ENCODE peak calls at places on chromosomes 13 and 19, in six cellular contexts. R is astrocyte; F is heart left ventricle; V is H9; B is naive thymus-derived CD4-positive, alpha-beta T cell; D is heart right ventricle. S is an unnamed sample. For H3K27me3, the result is how much of the 10 kb centered on the place peaks cover.

GRCh38 chr13:41456768-41457588 is at the start of gene RGCC:
- DNase-seq in F (peak), R (peak), V (peak), B (peak), D (peak), S (peak)

GRCh38 chr19:29336425-29336824 is 123.5 kb upstream of the UQCRFS1 start:
- DNase-seq in R (no peak), D (no peak), V (no peak), F (no peak), B (no peak), S (no peak)

GRCh38 chr19:18633321-18633720 is 3.5 kb upstream of the KLHL26 start:
- DNase-seq in B (no peak), F (no peak), R (no peak), V (no peak), D (no peak), S (no peak)

GRCh38 chr13:98959775-98960325 is 18.0 kb downstream of the DOCK9 start:
- DNase-seq in R (no peak), F (no peak), V (no peak), D (no peak), B (no peak), S (no peak)

GRCh38 chr13:79833972-79834371 is 353.0 kb downstream of the NDFIP2 start:
- DNase-seq in R (no peak), F (no peak), D (peak), B (no peak), V (no peak), S (no peak)

GRCh38 chr13:93771229-93771628 is 544.6 kb downstream of the GPC6 start:
- DNase-seq in R (no peak), F (no peak), V (no peak), B (no peak), D (no peak), S (no peak)

GRCh38 chr19:29524912-29525870 is 603 bp upstream of the VSTM2B start:
- DNase-seq in R (no peak), B (no peak), V (peak), F (no peak), D (no peak), S (peak)

GRCh38 chr19:35585844-35586243 is at the start of gene PMIS2:
- DNase-seq in B (no peak), R (no peak), F (no peak), D (no peak), V (peak), S (no peak)

GRCh38 chr13:99307247-99307646 is at the start of gene GPR183:
- DNase-seq in R (no peak), V (no peak), B (peak), F (no peak), D (no peak), S (no peak)

GRCh38 chr19:3140667-3141038 is 4.8 kb downstream of the GNA15 start:
- DNase-seq in R (no peak), B (no peak), D (no peak), V (no peak), F (no peak), S (no peak)

GRCh38 chr13:72198042-72198441 is 331.0 kb upstream of the DACH1 start:
- DNase-seq in R (no peak), V (no peak), D (no peak), B (no peak), F (no peak), S (no peak)

GRCh38 chr13:41631296-41631965 is 174.1 kb downstream of the RGCC start:
- DNase-seq in D (no peak), V (no peak), F (no peak), B (no peak), R (no peak), S (no peak)

GRCh38 chr13:83780201-83780600 is 102.1 kb downstream of the SLITRK1 start:
- DNase-seq in B (no peak), F (no peak), V (peak), R (peak), D (no peak), S (no peak)

GRCh38 chr19:45947926-45948325 is 25.7 kb downstream of the NOVA2 start:
- DNase-seq in B (no peak), V (no peak), D (no peak), F (no peak), R (peak), S (no peak)

GRCh38 chr19:17524651-17525050 is 13.2 kb downstream of the PGLS start:
- DNase-seq in D (no peak), R (no peak), V (no peak), F (no peak), B (no peak), S (no peak)

GRCh38 chr19:3359850-3360493 is 6.4 kb upstream of the NFIC start:
- DNase-seq in R (no peak), B (no peak), V (no peak), F (no peak), D (no peak), S (no peak)

GRCh38 chr13:110540871-110541525 is 20.5 kb downstream of the RAB20 start:
- DNase-seq in D (no peak), F (no peak), R (no peak), B (no peak), V (no peak), S (no peak)

GRCh38 chr19:1018932-1019615 is 1.8 kb downstream of the TMEM259 start:
- DNase-seq in B (no peak), R (no peak), F (no peak), D (no peak), V (no peak), S (no peak)

GRCh38 chr19:49664171-49665070 is 1.2 kb downstream of the IRF3 start:
- DNase-seq in D (peak), B (peak), R (peak), V (peak), F (peak), S (peak)

GRCh38 chr13:102913924-102914628 is 68.2 kb downstream of the ERCC5 start:
- DNase-seq in F (no peak), R (peak), B (no peak), V (no peak), D (no peak), S (no peak)

GRCh38 chr19:30225615-30226463 is 146.3 kb upstream of the ZNF536 start:
- DNase-seq in D (no peak), V (no peak), F (no peak), B (no peak), R (no peak), S (no peak)

GRCh38 chr13:20193142-20193923 is 595 bp upstream of the GJB2 start:
- DNase-seq in R (no peak), D (no peak), F (no peak), B (no peak), V (no peak), S (no peak)

GRCh38 chr13:41075034-41075433 is 13.7 kb downstream of the WBP4 start:
- DNase-seq in D (no peak), V (no peak), R (no peak), B (peak), F (no peak), S (no peak)

GRCh38 chr19:34254552-34255432 is at the start of gene GARRE1:
- DNase-seq in V (peak), R (no peak), F (peak), B (no peak), D (peak), S (no peak)

GRCh38 chr13:29339386-29340272 is 255.9 kb downstream of the SLC7A1 start:
- DNase-seq in D (no peak), B (no peak), R (no peak), F (no peak), V (no peak), S (no peak)

GRCh38 chr13:26716984-26717383 is 43.6 kb downstream of the GPR12 start:
- DNase-seq in B (no peak), F (no peak), D (no peak), V (no peak), R (no peak), S (no peak)

GRCh38 chr19:45469835-45470146 is 2.0 kb downstream of the FOSB start:
- DNase-seq in R (no peak), D (no peak), V (no peak), F (no peak), B (no peak), S (no peak)

GRCh38 chr19:12778020-12778904 is 2.9 kb upstream of the HOOK2 start:
- DNase-seq in D (peak), V (peak), F (peak), B (no peak), R (peak), S (peak)
- H3K27me3 ChIP-seq in D (under half), V (under half), F (under half), B (under half), R (under half), S (under half)

GRCh38 chr19:13262450-13262849 is 112.2 kb downstream of the IER2 start:
- DNase-seq in V (no peak), R (peak), F (no peak), D (no peak), B (peak), S (no peak)
- H3K27me3 ChIP-seq in V (under half), R (under half), F (under half), D (under half), B (under half), S (under half)

GRCh38 chr19:40510526-40511115 is 43.8 kb downstream of the SPTBN4 start:
- DNase-seq in V (no peak), D (no peak), B (no peak), F (no peak), R (peak), S (no peak)
- H3K27me3 ChIP-seq in V (under half), D (half or more), B (under half), F (under half), R (under half), S (under half)

DNA sequence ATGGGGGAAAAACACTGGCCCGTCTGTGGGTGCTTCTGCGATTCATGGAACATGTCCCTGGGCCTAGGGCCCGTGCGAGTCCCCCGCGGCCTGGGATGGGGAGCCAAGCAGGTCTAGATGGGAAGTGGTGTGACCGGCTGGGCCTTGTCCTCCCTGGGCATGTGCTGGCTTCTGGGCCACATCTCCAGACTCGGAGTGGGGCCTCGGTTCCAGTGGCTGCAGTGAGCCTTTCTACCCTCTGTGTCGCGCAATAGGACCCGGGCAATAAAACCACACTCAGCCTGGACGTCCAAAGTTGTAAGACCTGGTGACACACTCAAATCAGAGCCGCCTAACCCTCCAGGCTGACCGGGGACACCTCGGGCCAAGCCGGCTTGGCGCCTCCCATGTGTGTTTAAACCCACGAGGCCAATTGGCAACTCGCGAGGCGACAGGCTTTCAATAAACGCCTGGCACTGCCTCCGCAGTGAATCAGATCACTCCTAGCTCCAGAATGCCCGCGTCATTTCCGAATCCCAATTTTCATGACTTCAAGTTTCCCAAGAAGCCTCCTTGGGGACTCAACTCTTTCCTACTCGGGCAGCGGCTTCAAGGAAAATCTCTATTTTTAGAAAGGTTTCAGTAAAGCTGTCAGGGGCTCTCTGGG is 57.3 kb downstream of the KLF2 start:
- DNase-seq in D (peak), B (no peak), F (peak), R (no peak), V (no peak), S (peak)
- H3K27me3 ChIP-seq in D (under half), B (under half), F (under half), R (under half), V (under half), S (under half)

DNA sequence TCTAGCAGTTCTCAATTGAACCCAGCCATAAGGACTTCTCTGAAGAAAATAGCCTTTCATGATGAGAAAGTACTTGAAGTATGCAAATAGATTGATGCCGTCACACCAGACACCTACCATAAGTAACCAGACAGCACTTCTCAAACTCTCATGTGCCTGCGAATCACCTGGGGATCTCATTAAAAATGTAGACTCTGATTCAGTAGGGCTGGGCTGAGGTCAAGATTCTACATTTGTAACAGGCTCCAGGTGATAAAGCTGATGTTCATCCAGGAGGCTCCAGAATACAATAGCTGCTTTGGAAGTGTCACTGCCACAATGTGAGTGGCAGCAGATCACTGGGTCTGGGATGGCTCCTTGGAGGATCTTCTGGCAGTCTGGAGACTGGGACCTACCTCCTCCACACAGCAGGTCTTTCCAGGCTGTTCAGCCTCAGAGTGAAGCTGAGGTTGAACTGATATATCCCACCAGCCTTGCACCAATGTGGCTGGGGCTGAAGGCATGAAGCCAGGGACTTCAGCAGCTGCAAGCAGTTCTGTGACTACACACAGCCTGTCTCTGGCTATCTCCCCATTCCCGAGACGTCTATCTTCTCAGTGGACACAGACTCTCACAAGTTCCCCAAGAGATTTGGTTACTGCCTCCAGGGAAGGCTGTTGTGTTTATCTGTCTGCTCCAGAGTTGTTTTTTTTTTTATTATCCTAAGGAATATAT is 9.1 kb downstream of the MBNL2 start:
- DNase-seq in F (no peak), V (no peak), D (no peak), R (no peak), B (no peak), S (no peak)
- H3K27me3 ChIP-seq in F (under half), V (half or more), D (under half), R (under half), B (under half), S (under half)

GRCh38 chr19:51166846-51167490 is 24.9 kb downstream of the SIGLEC7 start:
- DNase-seq in D (no peak), B (no peak), R (no peak), V (no peak), F (peak), S (no peak)

GRCh38 chr19:51168571-51169282 is 26.6 kb downstream of the SIGLEC7 start:
- DNase-seq in D (no peak), B (no peak), R (no peak), V (no peak), F (no peak), S (no peak)

GRCh38 chr19:51172223-51172622 is 30.1 kb downstream of the SIGLEC7 start:
- DNase-seq in F (no peak), R (no peak), D (no peak), V (no peak), B (no peak), S (no peak)
- H3K27me3 ChIP-seq in F (under half), R (under half), D (under half), V (under half), B (under half), S (half or more)

DNA sequence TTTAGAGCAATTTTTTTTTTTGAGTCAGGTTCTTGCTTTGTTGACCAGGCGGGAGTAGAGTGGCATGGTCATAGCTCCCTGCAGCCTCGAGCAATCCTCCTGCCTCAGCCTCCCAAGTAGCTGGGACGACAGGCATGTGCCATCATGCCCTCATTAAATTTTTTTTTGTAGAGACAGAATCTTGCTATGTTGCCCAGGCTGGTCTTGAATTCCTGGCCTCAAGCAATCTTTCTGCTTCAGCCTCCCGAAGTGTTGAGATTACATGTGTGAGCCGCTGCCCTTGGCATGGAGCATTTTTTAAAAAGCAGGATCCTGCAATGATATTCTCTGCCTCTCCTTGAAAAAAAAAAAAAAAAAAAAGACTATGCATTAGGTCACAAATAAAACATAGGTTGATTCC is 5.9 kb downstream of the GPR32 start:
- DNase-seq in B (no peak), D (no peak), R (no peak), V (no peak), F (no peak), S (no peak)
- H3K27me3 ChIP-seq in B (under half), D (half or more), R (under half), V (under half), F (half or more), S (half or more)

GRCh38 chr19:47839411-47839810 is 17.7 kb downstream of the CRX start:
- DNase-seq in D (no peak), R (no peak), V (no peak), B (no peak), F (no peak), S (no peak)

GRCh38 chr19:47836038-47836437 is 14.3 kb downstream of the CRX start:
- DNase-seq in D (no peak), F (no peak), R (no peak), V (no peak), B (no peak), S (no peak)

GRCh38 chr19:47842941-47843340 is 16.1 kb upstream of the TPRX2 start:
- DNase-seq in F (no peak), V (no peak), B (no peak), D (no peak), R (no peak), S (no peak)

GRCh38 chr19:47839913-47840312 is 18.2 kb downstream of the CRX start:
- DNase-seq in R (no peak), B (no peak), V (peak), F (no peak), D (no peak), S (no peak)
- H3K27me3 ChIP-seq in R (under half), B (under half), V (under half), F (under half), D (under half), S (under half)

DNA sequence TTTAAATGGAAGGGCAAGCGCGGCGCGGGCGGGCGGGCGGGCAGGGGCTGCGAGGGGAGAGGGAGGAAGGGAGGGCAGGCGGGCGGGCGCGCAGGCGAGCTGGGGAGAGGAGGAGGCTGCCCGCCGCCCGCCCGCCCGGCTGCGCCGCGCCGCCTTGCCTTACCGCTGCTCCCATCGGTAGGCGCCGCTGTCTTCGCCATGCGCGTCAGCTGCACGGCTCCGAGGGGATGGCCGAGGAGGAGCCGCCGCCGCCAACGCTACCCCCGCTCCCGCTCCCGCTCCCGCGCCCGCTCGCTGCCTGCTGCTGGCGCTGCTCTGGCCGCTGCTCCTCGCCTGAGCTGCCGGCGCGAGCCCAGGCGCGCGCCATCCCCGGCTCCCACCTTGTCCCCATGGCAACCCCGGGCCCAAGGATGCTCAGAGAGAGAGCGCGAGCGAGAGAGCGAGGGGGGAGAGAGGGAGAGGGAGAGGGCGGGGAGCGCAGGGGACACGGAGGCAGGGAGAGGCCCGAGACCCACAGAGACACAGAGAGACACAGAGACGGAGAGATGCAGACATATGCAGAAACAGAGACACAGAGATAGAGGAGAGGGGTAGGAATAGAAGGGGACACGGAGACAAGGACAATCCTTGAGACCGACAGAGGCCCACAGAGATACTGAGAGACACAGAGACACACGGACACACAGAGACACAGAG is 40.3 kb downstream of the DEDD2 start:
- DNase-seq in B (peak), R (peak), D (peak), V (peak), F (peak), S (peak)
- H3K27me3 ChIP-seq in B (under half), R (half or more), D (half or more), V (under half), F (half or more), S (under half)

GRCh38 chr19:6833166-6833790 is 54.1 kb upstream of the ADGRE1 start:
- DNase-seq in D (no peak), R (no peak), V (no peak), F (no peak), B (no peak), S (no peak)

GRCh38 chr19:6837525-6837924 is 49.9 kb upstream of the ADGRE1 start:
- DNase-seq in D (no peak), F (no peak), R (no peak), V (no peak), B (no peak), S (no peak)

GRCh38 chr19:6832412-6832811 is 55.0 kb upstream of the ADGRE1 start:
- DNase-seq in R (no peak), V (no peak), B (no peak), D (no peak), F (no peak), S (no peak)

GRCh38 chr19:6835501-6835900 is 51.9 kb upstream of the ADGRE1 start:
- DNase-seq in B (no peak), R (no peak), F (no peak), V (no peak), D (no peak), S (no peak)

GRCh38 chr19:6834433-6834832 is 52.9 kb upstream of the ADGRE1 start:
- DNase-seq in D (no peak), F (no peak), R (no peak), B (no peak), V (no peak), S (no peak)
- H3K27me3 ChIP-seq in D (under half), F (under half), R (under half), B (under half), V (under half), S (under half)